ENCODE peak calls at places on chromosomes 4 and X, in seven cellular contexts. S is activated T-cell treated with anti-CD3 and anti-CD28 coated beads for 24 hours; R is NCI-H1930; G is CD4-positive, alpha-beta T cell; D is ACHN; Q is HEK293T; C is activated CD4-positive, alpha-beta T cell treated with anti-CD3 and anti-CD28 coated beads, Interleukin-2, amount 10 ng/mL, durations not matched to agents 7 days and 5 days. Z is an unnamed sample.

GRCh38 chr4:104592894-104593470 is 98.3 kb upstream of the CXXC4 start:
- DNase-seq in C (no peak), D (no peak), R (peak), Q (peak), S (no peak), G (no peak), Z (no peak)

GRCh38 chrX:68945603-68946228 is 116.9 kb downstream of the EFNB1 start:
- DNase-seq in C (no peak), Q (peak), G (no peak), S (no peak), R (no peak), D (peak), Z (no peak)

GRCh38 chrX:13334491-13334890 is 14.6 kb upstream of the ATXN3L start:
- DNase-seq in S (no peak), Q (no peak), C (no peak), G (no peak), D (no peak), R (no peak), Z (no peak)

GRCh38 chrX:19541931-19542330 is 26.6 kb upstream of the MAP3K15 start:
- DNase-seq in S (no peak), C (no peak), R (no peak), Q (no peak), G (no peak), D (no peak), Z (no peak)

GRCh38 chr4:18077808-18078207 is 56.3 kb upstream of the LCORL start:
- DNase-seq in C (no peak), D (no peak), G (no peak), Q (no peak), R (no peak), S (no peak), Z (no peak)

GRCh38 chr4:24470681-24471622 is 113.4 kb downstream of the DHX15 start:
- DNase-seq in D (peak), S (no peak), Q (peak), C (no peak), R (peak), G (no peak), Z (peak)

GRCh38 chr4:40521957-40522356 is 107.7 kb downstream of the RBM47 start:
- DNase-seq in R (no peak), Q (no peak), G (no peak), C (no peak), S (no peak), D (no peak), Z (no peak)

GRCh38 chrX:107672955-107673378 is 44.7 kb downstream of the PRPS1 start:
- DNase-seq in Q (peak), R (no peak), C (peak), D (peak), G (peak), S (peak), Z (peak)

GRCh38 chr4:3199661-3200422 is 49.1 kb upstream of the MSANTD1 start:
- DNase-seq in R (no peak), Q (no peak), D (no peak), C (no peak), G (no peak), S (no peak), Z (no peak)

GRCh38 chrX:63275127-63275526 is 76.0 kb downstream of the SPIN4 start:
- DNase-seq in G (no peak), R (no peak), Q (peak), S (no peak), C (peak), D (peak), Z (no peak)

GRCh38 chr4:8439168-8439567 is 1.4 kb downstream of the ACOX3 start:
- DNase-seq in D (no peak), C (no peak), G (no peak), R (no peak), S (no peak), Q (no peak), Z (no peak)

GRCh38 chrX:38215141-38215540 is 5.5 kb downstream of the SRPX start:
- DNase-seq in C (no peak), G (no peak), Q (no peak), D (no peak), S (no peak), R (no peak), Z (no peak)

GRCh38 chr4:7985891-7986441 is 46.3 kb upstream of the AFAP1 start:
- DNase-seq in G (no peak), D (no peak), Q (no peak), R (no peak), C (no peak), S (no peak), Z (no peak)

GRCh38 chrX:2819345-2820130 is 9.2 kb upstream of the GYG2 start:
- DNase-seq in R (no peak), S (no peak), Q (peak), D (peak), C (no peak), G (no peak), Z (no peak)

GRCh38 chr4:115219862-115220261 is 106.4 kb upstream of the NDST4 start:
- DNase-seq in G (no peak), C (no peak), R (no peak), Q (no peak), S (no peak), D (no peak), Z (no peak)

Z was measured in CD4-positive, alpha-beta memory T cell.